ENCODE peak calls at places on chromosomes 11 and 22, in ten cellular contexts. G, P, V, T, F, N, L, I, O and R are unnamed samples. For H3K9me3, the result is how much of the 10 kb centered on the place peaks cover.

GRCh38 chr22:20243545-20244249 is 24.4 kb downstream of the RTN4R start:
- DNase-seq in G (peak), P (no peak), V (peak), T (peak), F (peak), N (peak), L (no peak), I (peak), O (peak), R (peak)

GRCh38 chr11:121615506-121615905 is 162.7 kb upstream of the SORL1-AS1 start:
- DNase-seq in G (peak), P (no peak), V (no peak), T (no peak), F (no peak), N (peak), L (no peak), I (no peak), O (no peak), R (no peak)

GRCh38 chr11:211741-212140 is 4.2 kb downstream of the RIC8A start:
- DNase-seq in G (no peak), P (no peak), V (no peak), T (no peak), F (no peak), N (no peak), L (no peak), I (no peak), O (no peak), R (no peak)

GRCh38 chr11:22491826-22492225 is 133.8 kb downstream of the FANCF start:
- DNase-seq in G (no peak), P (no peak), V (no peak), T (no peak), F (no peak), N (peak), L (peak), I (peak), O (no peak), R (no peak)

GRCh38 chr11:96875772-96876171 is 486.0 kb downstream of the JRKL start:
- DNase-seq in G (peak), P (no peak), V (no peak), T (no peak), F (no peak), N (no peak), L (no peak), I (no peak), O (no peak), R (no peak)

GRCh38 chr11:74090701-74091100 is 80.1 kb downstream of the C2CD3 start:
- DNase-seq in G (peak), P (no peak), V (no peak), T (no peak), F (no peak), N (no peak), L (peak), I (no peak), O (no peak), R (no peak)

GRCh38 chr22:50329236-50329635 is 2.4 kb upstream of the DENND6B start:
- DNase-seq in G (peak), P (no peak), V (no peak), T (no peak), F (peak), N (peak), L (no peak), I (no peak), O (no peak), R (no peak)

GRCh38 chr22:42231929-42232328 is 38.5 kb downstream of the TCF20 start:
- DNase-seq in G (no peak), P (no peak), V (no peak), T (no peak), F (no peak), N (no peak), L (no peak), I (no peak), O (no peak), R (no peak)

GRCh38 chr11:92978226-92979111 is 9.0 kb downstream of the MTNR1B start:
- DNase-seq in G (no peak), P (no peak), V (peak), T (no peak), F (peak), N (no peak), L (no peak), I (no peak), O (no peak), R (no peak)

GRCh38 chr11:67280791-67281551 is 8.1 kb upstream of the ANKRD13D start:
- DNase-seq in G (no peak), P (no peak), V (peak), T (no peak), F (peak), N (no peak), L (no peak), I (no peak), O (peak), R (no peak)

GRCh38 chr11:75313457-75314272 is 37.8 kb downstream of the ARRB1 start:
- DNase-seq in G (peak), P (peak), V (peak), T (peak), F (peak), N (peak), L (peak), I (no peak), O (peak), R (no peak)

GRCh38 chr11:64094463-64095223 is 58.9 kb downstream of the FLRT1 start:
- DNase-seq in G (peak), P (no peak), V (no peak), T (no peak), F (no peak), N (no peak), L (peak), I (peak), O (peak), R (no peak)

GRCh38 chr11:36456136-36456535 is 53.9 kb downstream of the TRAF6 start:
- DNase-seq in G (no peak), P (no peak), V (no peak), T (no peak), F (no peak), N (no peak), L (no peak), I (no peak), O (no peak), R (no peak)

GRCh38 chr11:12524865-12525264 is 147.5 kb downstream of the PARVA start:
- DNase-seq in G (no peak), P (peak), V (peak), T (no peak), F (no peak), N (no peak), L (no peak), I (no peak), O (no peak), R (no peak)

GRCh38 chr11:32172771-32173170 is 81.9 kb downstream of the RCN1 start:
- DNase-seq in G (no peak), P (no peak), V (no peak), T (no peak), F (peak), N (no peak), L (peak), I (no peak), O (no peak), R (no peak)

GRCh38 chr11:14445542-14446530 is 53.8 kb downstream of the COPB1 start:
- DNase-seq in G (peak), P (no peak), V (no peak), T (no peak), F (no peak), N (peak), L (no peak), I (no peak), O (no peak), R (no peak)

GRCh38 chr11:128716661-128717210 is 22.9 kb downstream of the FLI1 start:
- DNase-seq in G (no peak), P (no peak), V (no peak), T (no peak), F (no peak), N (peak), L (peak), I (no peak), O (no peak), R (no peak)

GRCh38 chr11:70099578-70100282 is 21.6 kb downstream of the ANO1 start:
- DNase-seq in G (no peak), P (no peak), V (no peak), T (no peak), F (peak), N (peak), L (no peak), I (no peak), O (no peak), R (no peak)

DNA sequence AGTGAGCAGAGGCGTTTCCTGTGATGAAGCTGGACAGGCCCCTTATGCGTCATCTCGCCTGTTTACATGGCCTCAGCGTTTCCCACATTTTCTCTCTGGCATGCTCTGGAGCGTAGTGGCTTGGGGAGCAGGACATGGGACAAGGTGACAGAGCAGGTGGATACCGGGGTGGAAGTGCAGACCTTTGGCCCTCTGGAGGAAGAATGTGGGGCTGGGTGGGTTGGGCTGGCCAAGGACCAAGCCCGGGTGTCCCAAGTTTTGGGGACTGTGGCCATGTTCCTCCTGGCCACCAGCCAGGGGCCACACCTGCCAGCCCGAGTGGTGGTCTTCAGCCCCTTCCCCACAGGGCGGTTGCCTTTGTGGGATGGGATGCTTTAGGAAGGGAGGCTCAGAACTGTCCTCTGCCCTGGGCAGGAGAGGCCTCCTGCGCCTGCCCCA is 446.6 kb downstream of the TBC1D22A start:
- DNase-seq in G (no peak), P (no peak), V (no peak), T (peak), F (no peak), N (no peak), L (no peak), I (no peak), O (peak), R (no peak)
- H3K9me3 ChIP-seq in G (under half), P (under half), V (under half), T (under half), F (under half), N (under half), L (under half), I (half or more), O (under half), R (under half)

GRCh38 chr22:49081261-49081666 is 746.4 kb downstream of the BRD1 start:
- DNase-seq in G (no peak), P (no peak), V (no peak), T (no peak), F (no peak), N (no peak), L (no peak), I (no peak), O (no peak), R (no peak)

GRCh38 chr22:49079027-49079725 is 748.5 kb downstream of the BRD1 start:
- DNase-seq in G (no peak), P (no peak), V (no peak), T (no peak), F (no peak), N (no peak), L (no peak), I (no peak), O (no peak), R (no peak)

GRCh38 chr22:49079743-49080500 is 747.8 kb downstream of the BRD1 start:
- DNase-seq in G (no peak), P (no peak), V (no peak), T (no peak), F (no peak), N (no peak), L (no peak), I (no peak), O (no peak), R (no peak)

GRCh38 chr22:49081926-49082325 is 745.7 kb downstream of the BRD1 start:
- DNase-seq in G (no peak), P (no peak), V (no peak), T (no peak), F (no peak), N (no peak), L (no peak), I (no peak), O (no peak), R (no peak)

DNA sequence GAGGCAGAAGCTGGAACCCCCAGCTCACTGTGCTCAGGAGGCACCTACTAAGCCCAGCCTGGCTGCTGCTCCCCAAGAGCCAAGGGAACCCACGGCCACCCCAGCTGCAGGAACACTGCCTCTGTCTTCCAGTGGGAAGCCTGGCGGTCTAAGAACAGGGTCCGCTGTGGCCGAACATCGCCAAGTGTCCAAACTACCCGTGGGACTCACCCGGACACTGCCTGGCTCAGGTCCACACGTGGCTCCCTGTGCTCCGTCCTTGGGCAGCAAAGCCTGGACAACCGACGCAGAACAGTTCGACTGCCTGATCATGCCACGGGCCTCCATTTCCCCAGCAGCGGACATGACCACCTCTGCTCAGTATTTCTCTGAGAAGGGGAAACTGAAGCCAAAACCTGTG is 747.0 kb downstream of the BRD1 start:
- DNase-seq in G (no peak), P (no peak), V (no peak), T (no peak), F (no peak), N (no peak), L (no peak), I (no peak), O (no peak), R (no peak)
- H3K9me3 ChIP-seq in G (under half), P (under half), V (under half), T (under half), F (under half), N (under half), L (under half), I (under half), O (under half), R (under half)

GRCh38 chr22:46625843-46626349 is 5.7 kb downstream of the GRAMD4 start:
- DNase-seq in G (no peak), P (no peak), V (no peak), T (no peak), F (no peak), N (no peak), L (no peak), I (no peak), O (no peak), R (no peak)

GRCh38 chr22:46626911-46627805 is 7.0 kb downstream of the GRAMD4 start:
- DNase-seq in G (no peak), P (no peak), V (no peak), T (no peak), F (peak), N (no peak), L (peak), I (peak), O (no peak), R (no peak)

GRCh38 chr22:46627806-46628482 is 7.8 kb downstream of the GRAMD4 start:
- DNase-seq in G (no peak), P (no peak), V (no peak), T (no peak), F (peak), N (no peak), L (no peak), I (no peak), O (no peak), R (no peak)

GRCh38 chr22:46626356-46626755 is 6.2 kb downstream of the GRAMD4 start:
- DNase-seq in G (no peak), P (no peak), V (no peak), T (no peak), F (peak), N (no peak), L (no peak), I (no peak), O (no peak), R (no peak)

DNA sequence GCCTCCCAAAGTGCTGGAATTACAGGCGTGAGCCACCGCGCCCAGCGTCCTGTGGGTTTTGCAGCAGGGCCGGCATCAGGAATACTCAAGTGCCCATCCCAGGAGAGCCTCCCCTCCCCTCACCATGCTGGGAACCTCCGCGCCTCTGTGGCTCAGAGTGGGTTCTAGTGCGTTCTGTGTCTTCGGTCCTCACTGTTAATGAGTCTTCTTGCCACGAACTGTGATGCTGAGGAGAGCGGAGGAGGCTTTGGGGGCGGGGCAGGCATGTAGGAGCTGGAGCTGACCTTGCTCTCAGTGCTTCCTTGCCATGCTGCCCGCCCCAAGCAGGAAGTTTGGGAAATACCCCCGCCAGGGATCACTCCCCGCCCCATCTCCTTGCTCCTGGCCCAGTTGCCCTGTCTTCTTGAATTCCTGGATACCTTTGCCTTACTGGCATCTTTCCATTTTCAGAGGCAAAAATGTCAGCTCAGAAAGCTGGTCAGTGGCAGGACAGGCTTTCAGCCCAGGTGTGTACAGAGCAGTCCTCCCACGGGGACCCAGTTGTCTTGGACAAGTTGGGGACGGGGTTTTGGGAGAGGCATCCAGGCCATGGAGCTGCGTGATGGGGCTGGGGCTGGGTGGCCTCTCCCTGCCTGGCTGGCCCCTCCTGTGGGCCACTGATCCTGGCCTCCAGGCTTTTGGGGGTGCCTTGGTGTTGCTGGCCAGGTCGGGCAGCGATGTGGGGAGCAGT is 5.1 kb downstream of the GRAMD4 start:
- DNase-seq in G (no peak), P (no peak), V (no peak), T (no peak), F (peak), N (no peak), L (no peak), I (no peak), O (no peak), R (no peak)
- H3K9me3 ChIP-seq in G (under half), P (under half), V (under half), T (under half), F (under half), N (under half), L (under half), I (under half), O (under half), R (under half)

DNA sequence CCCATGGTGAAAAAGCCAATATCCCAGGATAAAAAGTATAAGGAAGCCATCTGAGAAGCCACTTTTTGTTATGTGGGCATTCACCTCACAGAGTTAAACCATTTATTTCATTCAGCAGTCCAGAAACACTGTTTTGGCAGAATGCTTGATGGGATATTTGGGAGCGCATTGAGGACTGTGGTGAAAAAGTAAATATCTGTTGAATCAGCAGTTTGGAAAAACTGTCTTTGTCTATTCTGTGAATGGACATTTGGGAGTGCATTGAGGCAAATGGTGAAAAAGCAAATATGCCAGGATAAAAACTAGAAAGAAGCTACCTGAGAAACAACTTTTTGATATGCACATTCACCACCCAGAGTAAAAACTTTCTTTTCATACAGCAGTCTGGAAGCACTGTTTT is 276.2 kb upstream of the TRIM48 start:
- DNase-seq in G (no peak), P (no peak), V (no peak), T (no peak), F (no peak), N (no peak), L (no peak), I (no peak), O (no peak), R (no peak)
- H3K9me3 ChIP-seq in G (half or more), P (half or more), V (half or more), T (under half), F (under half), N (under half), L (under half), I (under half), O (half or more), R (under half)